ENCODE peak calls at places on chromosomes 1 and 21, in seven cellular contexts. S is hepatic stellate cell; K is AG04450; C is activated CD4-positive, alpha-beta T cell treated with anti-CD3 and anti-CD28 coated beads, Interleukin-2, amount 10 ng/mL, durations not matched to agents 7 days and 5 days; F is mucosa of descending colon; X is M059J; P is activated CD8-positive, alpha-beta T cell treated with anti-CD3 and anti-CD28 coated beads for 36 hours. O is an unnamed sample.

GRCh38 chr1:171645553-171646336 is 6.7 kb downstream of the MYOC start:
- DNase-seq in X (peak; percentile 4), K (no peak), P (no peak), F (no peak), C (no peak), S (peak; percentile 15), O (peak; percentile 80)

GRCh38 chr1:32600034-32600433 is 50.3 kb downstream of the ZBTB8OS start:
- DNase-seq in C (no peak), P (no peak), X (no peak), F (no peak), K (no peak), S (no peak), O (no peak)

GRCh38 chr1:218705911-218706893 is 361.1 kb downstream of the TGFB2 start:
- DNase-seq in S (peak; percentile 65), X (peak; percentile 100), K (peak; percentile 74), C (no peak), P (no peak), F (no peak), O (peak; percentile 97)

GRCh38 chr1:175145899-175146298 is 46.7 kb downstream of the KIAA0040 start:
- DNase-seq in C (no peak), P (no peak), F (no peak), K (no peak), X (peak; percentile 25), S (no peak), O (peak; percentile 39)

GRCh38 chr21:37463083-37463780 is 96.7 kb downstream of the DYRK1A start:
- DNase-seq in K (peak; percentile 23), P (peak; percentile 21), F (no peak), X (peak; percentile 46), S (peak; percentile 27), C (no peak), O (peak; percentile 70)

GRCh38 chr1:212525479-212526110 is 83.0 kb upstream of the ATF3 start:
- DNase-seq in K (no peak), C (no peak), F (no peak), P (no peak), X (peak; percentile 80), S (no peak), O (peak; percentile 48)

GRCh38 chr1:9867408-9868243 is 42.4 kb downstream of the CTNNBIP1 start:
- DNase-seq in F (peak; percentile 82), C (peak; percentile 91), P (peak; percentile 94), X (peak; percentile 71), S (peak; percentile 87), K (peak; percentile 21), O (peak; percentile 73)

GRCh38 chr1:173112129-173112528 is 61.4 kb upstream of the TNFSF18 start:
- DNase-seq in S (no peak), P (no peak), F (no peak), X (no peak), K (no peak), C (no peak), O (peak; percentile 32)

GRCh38 chr1:23356451-23356850 is 12.4 kb upstream of the HNRNPR start:
- DNase-seq in K (no peak), S (no peak), F (no peak), P (no peak), C (no peak), X (no peak), O (no peak)

O was measured in EH.